ENCODE peak calls at places on chromosomes 7 and 10, in seven cellular contexts. P, K, N, D, V, E and L are unnamed samples.

GRCh38 chr7:123643495-123644428 is 11.9 kb upstream of the LMOD2 start:
- DNase-seq in E (peak; percentile 75), P (peak; percentile 58), V (no peak), N (peak; percentile 77), K (no peak), D (no peak), L (no peak)

GRCh38 chr10:126576336-126576735 is 94.2 kb downstream of the C10orf90 start:
- DNase-seq in P (no peak), V (no peak), K (no peak), D (no peak), E (no peak), N (peak; percentile 65), L (no peak)

GRCh38 chr10:13681963-13682362 is 95.2 kb downstream of the PRPF18 start:
- DNase-seq in P (no peak), V (no peak), E (no peak), K (no peak), D (no peak), N (no peak), L (no peak)

GRCh38 chr10:21158301-21158700 is 261.2 kb upstream of the NEBL start:
- DNase-seq in N (no peak), K (no peak), P (no peak), V (no peak), E (no peak), D (no peak), L (no peak)

GRCh38 chr10:132593900-132594876 is 56.6 kb downstream of the INPP5A start:
- DNase-seq in V (no peak), E (no peak), K (no peak), N (no peak), D (no peak), P (no peak), L (peak; percentile 63)

GRCh38 chr10:129038490-129039011 is 428.5 kb upstream of the MGMT start:
- DNase-seq in E (no peak), P (no peak), D (no peak), V (no peak), K (no peak), N (no peak), L (no peak)

GRCh38 chr7:84477786-84478405 is 283.3 kb upstream of the SEMA3A start:
- DNase-seq in K (no peak), P (peak; percentile 72), E (no peak), N (no peak), D (no peak), V (no peak), L (no peak)

GRCh38 chr10:128087884-128088695 is 38.1 kb downstream of the MKI67 start:
- DNase-seq in V (no peak), N (no peak), P (peak; percentile 25), K (no peak), D (no peak), E (no peak), L (no peak)

GRCh38 chr7:42745357-42746022 is 166.4 kb downstream of the C7orf25 start:
- DNase-seq in N (peak; percentile 38), D (no peak), E (no peak), V (no peak), K (peak; percentile 18), P (no peak), L (no peak)

GRCh38 chr10:124732931-124733536 is 11.1 kb downstream of the FAM53B start:
- DNase-seq in N (peak; percentile 70), V (no peak), P (peak; percentile 76), D (peak; percentile 57), E (no peak), K (peak; percentile 59), L (no peak)

GRCh38 chr10:18397886-18398285 is 253.5 kb downstream of the NSUN6 start:
- DNase-seq in D (no peak), K (no peak), P (no peak), E (no peak), V (no peak), N (no peak), L (no peak)

GRCh38 chr10:113230018-113230610 is 280.1 kb downstream of the TCF7L2 start:
- DNase-seq in K (no peak), D (no peak), E (no peak), P (no peak), N (no peak), V (no peak), L (no peak)